ENCODE peak calls at places on chromosomes 12 and 14, in eight cellular contexts. One of them, this sample, is unnamed.

GRCh38 chr12:63795032-63795687 is 15.5 kb downstream of the RXYLT1 start:
- DNase-seq in HFFc6: no peak
- DNase-seq in Peyer's patch: no peak
- DNase-seq in IMR-90: no peak
- DNase-seq in body of pancreas: no peak
- DNase-seq in fibroblast of lung: no peak
- DNase-seq in Calu3: no peak
- DNase-seq in GM13976: no peak
- DNase-seq in this sample: no peak

GRCh38 chr14:54676822-54677708 is 110.1 kb downstream of the SAMD4A start:
- DNase-seq in body of pancreas: no peak
- DNase-seq in fibroblast of lung: peak
- DNase-seq in IMR-90: peak
- DNase-seq in GM13976: no peak
- DNase-seq in Peyer's patch: no peak
- DNase-seq in Calu3: peak
- DNase-seq in HFFc6: peak
- DNase-seq in this sample: no peak

GRCh38 chr12:121903202-121903601 is 14.6 kb downstream of the PSMD9 start:
- DNase-seq in fibroblast of lung: no peak
- DNase-seq in body of pancreas: no peak
- DNase-seq in Peyer's patch: no peak
- DNase-seq in Calu3: no peak
- DNase-seq in GM13976: no peak
- DNase-seq in IMR-90: no peak
- DNase-seq in HFFc6: no peak
- DNase-seq in this sample: no peak

GRCh38 chr12:106136263-106136662 is 2.5 kb downstream of the NUAK1 start:
- DNase-seq in Peyer's patch: peak
- DNase-seq in HFFc6: peak
- DNase-seq in GM13976: peak
- DNase-seq in body of pancreas: peak
- DNase-seq in Calu3: peak
- DNase-seq in IMR-90: peak
- DNase-seq in fibroblast of lung: peak
- DNase-seq in this sample: peak

GRCh38 chr14:23930742-23931141 is 22.8 kb upstream of the DHRS4 start:
- DNase-seq in HFFc6: peak
- DNase-seq in body of pancreas: no peak
- DNase-seq in GM13976: no peak
- DNase-seq in IMR-90: peak
- DNase-seq in Peyer's patch: no peak
- DNase-seq in Calu3: no peak
- DNase-seq in fibroblast of lung: peak
- DNase-seq in this sample: no peak

GRCh38 chr14:63262446-63262845 is 56.3 kb downstream of the GPHB5 start:
- DNase-seq in body of pancreas: no peak
- DNase-seq in fibroblast of lung: no peak
- DNase-seq in IMR-90: no peak
- DNase-seq in Peyer's patch: no peak
- DNase-seq in HFFc6: no peak
- DNase-seq in Calu3: no peak
- DNase-seq in GM13976: no peak
- DNase-seq in this sample: no peak

GRCh38 chr12:106331594-106331993 is 26.0 kb upstream of the POLR3B start:
- DNase-seq in IMR-90: no peak
- DNase-seq in fibroblast of lung: no peak
- DNase-seq in Calu3: no peak
- DNase-seq in HFFc6: no peak
- DNase-seq in Peyer's patch: no peak
- DNase-seq in GM13976: no peak
- DNase-seq in body of pancreas: no peak
- DNase-seq in this sample: no peak

GRCh38 chr14:99363051-99363450 is 91.1 kb upstream of the BCL11B start:
- DNase-seq in Calu3: no peak
- DNase-seq in Peyer's patch: no peak
- DNase-seq in HFFc6: no peak
- DNase-seq in fibroblast of lung: no peak
- DNase-seq in IMR-90: no peak
- DNase-seq in GM13976: no peak
- DNase-seq in body of pancreas: no peak
- DNase-seq in this sample: no peak

GRCh38 chr14:104496095-104496494 is 83.5 kb upstream of the C14orf180 start:
- DNase-seq in fibroblast of lung: no peak
- DNase-seq in Peyer's patch: no peak
- DNase-seq in Calu3: no peak
- DNase-seq in body of pancreas: no peak
- DNase-seq in HFFc6: no peak
- DNase-seq in IMR-90: no peak
- DNase-seq in GM13976: no peak
- DNase-seq in this sample: no peak

GRCh38 chr12:8508224-8508623 is 5.1 kb upstream of the CLEC4D start:
- DNase-seq in Peyer's patch: no peak
- DNase-seq in body of pancreas: no peak
- DNase-seq in HFFc6: no peak
- DNase-seq in Calu3: no peak
- DNase-seq in IMR-90: no peak
- DNase-seq in fibroblast of lung: no peak
- DNase-seq in GM13976: no peak
- DNase-seq in this sample: no peak

GRCh38 chr12:3604750-3605638 is 114.0 kb downstream of the PRMT8 start:
- DNase-seq in HFFc6: no peak
- DNase-seq in Calu3: peak
- DNase-seq in body of pancreas: peak
- DNase-seq in fibroblast of lung: peak
- DNase-seq in Peyer's patch: no peak
- DNase-seq in IMR-90: no peak
- DNase-seq in GM13976: no peak
- DNase-seq in this sample: no peak

GRCh38 chr12:59904874-59905521 is 309.2 kb downstream of the SLC16A7 start:
- DNase-seq in GM13976: no peak
- DNase-seq in Calu3: no peak
- DNase-seq in fibroblast of lung: peak
- DNase-seq in Peyer's patch: no peak
- DNase-seq in body of pancreas: no peak
- DNase-seq in IMR-90: peak
- DNase-seq in HFFc6: peak
- DNase-seq in this sample: no peak

GRCh38 chr14:68970096-68970612 is 8.9 kb downstream of the ACTN1 start:
- DNase-seq in GM13976: no peak
- DNase-seq in body of pancreas: no peak
- DNase-seq in Calu3: no peak
- DNase-seq in Peyer's patch: no peak
- DNase-seq in IMR-90: no peak
- DNase-seq in fibroblast of lung: no peak
- DNase-seq in HFFc6: no peak
- DNase-seq in this sample: no peak

GRCh38 chr12:5971194-5971850 is 26.3 kb upstream of the ANO2 start:
- DNase-seq in body of pancreas: no peak
- DNase-seq in HFFc6: no peak
- DNase-seq in fibroblast of lung: no peak
- DNase-seq in Peyer's patch: no peak
- DNase-seq in Calu3: no peak
- DNase-seq in IMR-90: no peak
- DNase-seq in GM13976: no peak
- DNase-seq in this sample: no peak

GRCh38 chr12:56983386-56983785 is 23.0 kb downstream of the ZBTB39 start:
- DNase-seq in GM13976: no peak
- DNase-seq in Calu3: no peak
- DNase-seq in HFFc6: no peak
- DNase-seq in body of pancreas: no peak
- DNase-seq in Peyer's patch: no peak
- DNase-seq in IMR-90: no peak
- DNase-seq in fibroblast of lung: no peak
- DNase-seq in this sample: no peak

GRCh38 chr14:68047910-68048309 is 228.3 kb downstream of the RAD51B start:
- DNase-seq in fibroblast of lung: peak
- DNase-seq in Peyer's patch: no peak
- DNase-seq in Calu3: no peak
- DNase-seq in GM13976: no peak
- DNase-seq in IMR-90: peak
- DNase-seq in HFFc6: peak
- DNase-seq in body of pancreas: no peak
- DNase-seq in this sample: no peak

GRCh38 chr14:100417466-100417865 is 94.3 kb downstream of the SLC25A47 start:
- DNase-seq in fibroblast of lung: peak
- DNase-seq in Peyer's patch: no peak
- DNase-seq in HFFc6: peak
- DNase-seq in GM13976: no peak
- DNase-seq in IMR-90: peak
- DNase-seq in body of pancreas: peak
- DNase-seq in Calu3: peak
- DNase-seq in this sample: no peak
- TF ChIP-seq CTCF in fibroblast of lung: peak
- TF ChIP-seq CTCF in Peyer's patch: no peak
- TF ChIP-seq CTCF in HFFc6: peak
- TF ChIP-seq CTCF in GM13976: no peak
- TF ChIP-seq CTCF in IMR-90: peak
- TF ChIP-seq CTCF in body of pancreas: peak
- TF ChIP-seq CTCF in Calu3: peak
- TF ChIP-seq CTCF in this sample: no peak

DNA sequence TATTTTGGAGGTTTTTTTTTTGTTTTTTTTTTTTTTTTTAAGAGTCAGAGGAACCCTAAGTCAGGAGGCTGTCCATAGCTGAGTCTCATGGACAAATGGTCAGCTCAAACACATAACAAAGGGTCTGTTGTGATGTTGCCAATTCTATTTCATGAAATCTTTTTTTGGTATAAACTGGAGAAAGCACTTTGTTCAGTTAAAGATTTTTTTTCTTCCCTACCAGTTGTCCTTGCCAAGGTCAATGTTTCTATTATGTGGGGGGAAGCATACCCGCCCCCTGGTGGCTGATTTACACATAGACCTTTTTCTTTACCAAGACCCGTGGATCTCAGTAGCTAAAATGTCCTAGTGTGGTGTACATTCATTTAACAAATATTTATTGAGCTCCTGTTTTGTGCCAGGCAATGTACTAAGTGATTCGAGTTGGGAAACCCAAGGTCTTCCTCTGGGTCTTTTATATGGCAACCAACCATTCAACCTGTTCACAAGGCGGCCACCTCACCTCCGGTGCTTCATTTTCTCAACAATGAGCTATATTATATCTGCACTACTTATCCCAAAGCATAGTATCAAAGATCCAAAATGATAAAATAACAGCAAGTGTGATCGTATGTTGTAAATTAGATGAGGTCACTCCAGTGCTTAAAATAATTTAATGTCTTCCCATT is 214.5 kb downstream of the PAH start:
- DNase-seq in body of pancreas: peak
- DNase-seq in HFFc6: peak
- DNase-seq in GM13976: peak
- DNase-seq in fibroblast of lung: peak
- DNase-seq in IMR-90: peak
- DNase-seq in Calu3: peak
- DNase-seq in Peyer's patch: peak
- DNase-seq in this sample: no peak
- TF ChIP-seq CTCF in body of pancreas: peak
- TF ChIP-seq CTCF in HFFc6: peak
- TF ChIP-seq CTCF in GM13976: peak
- TF ChIP-seq CTCF in fibroblast of lung: peak
- TF ChIP-seq CTCF in IMR-90: peak
- TF ChIP-seq CTCF in Calu3: peak
- TF ChIP-seq CTCF in Peyer's patch: peak
- TF ChIP-seq CTCF in this sample: no peak

GRCh38 chr14:73935666-73936065 is 14.2 kb downstream of the FAM161B start:
- DNase-seq in Calu3: no peak
- DNase-seq in fibroblast of lung: no peak
- DNase-seq in GM13976: no peak
- DNase-seq in HFFc6: no peak
- DNase-seq in IMR-90: no peak
- DNase-seq in body of pancreas: no peak
- DNase-seq in Peyer's patch: no peak
- DNase-seq in this sample: no peak
- TF ChIP-seq CTCF in Calu3: peak
- TF ChIP-seq CTCF in fibroblast of lung: peak
- TF ChIP-seq CTCF in GM13976: no peak
- TF ChIP-seq CTCF in HFFc6: peak
- TF ChIP-seq CTCF in IMR-90: peak
- TF ChIP-seq CTCF in body of pancreas: peak
- TF ChIP-seq CTCF in Peyer's patch: no peak
- TF ChIP-seq CTCF in this sample: no peak

GRCh38 chr12:130813436-130813835 is 25.6 kb downstream of the STX2 start:
- DNase-seq in Calu3: no peak
- DNase-seq in fibroblast of lung: no peak
- DNase-seq in Peyer's patch: no peak
- DNase-seq in IMR-90: no peak
- DNase-seq in GM13976: no peak
- DNase-seq in body of pancreas: no peak
- DNase-seq in HFFc6: no peak
- DNase-seq in this sample: no peak
- TF ChIP-seq CTCF in Calu3: no peak
- TF ChIP-seq CTCF in fibroblast of lung: no peak
- TF ChIP-seq CTCF in Peyer's patch: no peak
- TF ChIP-seq CTCF in IMR-90: no peak
- TF ChIP-seq CTCF in GM13976: no peak
- TF ChIP-seq CTCF in body of pancreas: no peak
- TF ChIP-seq CTCF in HFFc6: no peak
- TF ChIP-seq CTCF in this sample: no peak